ENCODE peak calls at places on chromosomes 2 and 18, in four cellular contexts. Z is activated effector memory CD4-positive, alpha-beta T cell treated with anti-CD3 and anti-CD28 coated beads, Interleukin-2, amount 50 U/mL, for 16 hours; L is RPMI7951; A is A549. R is an unnamed sample.

GRCh38 chr2:9758741-9759140 is 84.5 kb upstream of the TAF1B start:
- DNase-seq in Z (no peak), L (no peak), A (no peak), R (no peak)

GRCh38 chr2:239268549-239268948 is 132.3 kb downstream of the HDAC4 start:
- DNase-seq in Z (no peak), L (no peak), A (no peak), R (no peak)

GRCh38 chr2:85769236-85769986 is 15.6 kb downstream of the ATOH8 start:
- DNase-seq in Z (no peak), L (no peak), A (peak), R (peak)

GRCh38 chr2:236338495-236339184 is 74.4 kb upstream of the ASB18 start:
- DNase-seq in Z (no peak), L (peak), A (no peak), R (no peak)

GRCh38 chr2:226701052-226701451 is 98.6 kb downstream of the IRS1 start:
- DNase-seq in Z (no peak), L (peak), A (no peak), R (no peak)

GRCh38 chr2:68272246-68272987 is 20.1 kb upstream of the PPP3R1 start:
- DNase-seq in Z (no peak), L (no peak), A (no peak), R (no peak)

GRCh38 chr2:216023055-216023648 is 9.8 kb upstream of the MREG start:
- DNase-seq in Z (peak), L (peak), A (peak), R (no peak)

GRCh38 chr2:10410001-10410671 is 38.0 kb downstream of the ODC1 start:
- DNase-seq in Z (no peak), L (no peak), A (no peak), R (no peak)

GRCh38 chr18:11728247-11728646 is 39.2 kb downstream of the GNAL start:
- DNase-seq in Z (no peak), L (peak), A (no peak), R (no peak)

GRCh38 chr2:128411431-128411830 is 92.8 kb upstream of the HS6ST1 start:
- DNase-seq in Z (peak), L (no peak), A (no peak), R (no peak)

GRCh38 chr2:41647468-41648042 is 400.3 kb upstream of the PKDCC start:
- DNase-seq in Z (no peak), L (no peak), A (no peak), R (no peak)

GRCh38 chr2:182867411-182868048 is 1.1 kb upstream of the FRZB start:
- DNase-seq in Z (no peak), L (no peak), A (no peak), R (no peak)

GRCh38 chr18:42706618-42707017 is 408.9 kb downstream of the RIT2 start:
- DNase-seq in Z (no peak), L (no peak), A (no peak), R (no peak)

GRCh38 chr18:8478166-8478967 is 130.9 kb upstream of the RAB12 start:
- DNase-seq in Z (peak), L (peak), A (peak), R (peak)

GRCh38 chr2:63788070-63788469 is 53.6 kb upstream of the UGP2 start:
- DNase-seq in Z (no peak), L (peak), A (no peak), R (no peak)

GRCh38 chr2:226661789-226662545 is 137.7 kb downstream of the IRS1 start:
- DNase-seq in Z (no peak), L (peak), A (peak), R (peak)

GRCh38 chr2:19623488-19623887 is 265.1 kb upstream of the OSR1 start:
- DNase-seq in Z (no peak), L (peak), A (no peak), R (no peak)

GRCh38 chr2:223187256-223187655 is 135.3 kb downstream of the KCNE4 start:
- DNase-seq in Z (no peak), L (no peak), A (no peak), R (no peak)

GRCh38 chr2:46434851-46435273 is 44.5 kb upstream of the TMEM247 start:
- DNase-seq in Z (no peak), L (peak), A (no peak), R (peak)

GRCh38 chr2:43424262-43425207 is 171.3 kb downstream of the THADA start:
- DNase-seq in Z (no peak), L (peak), A (no peak), R (no peak)

GRCh38 chr2:20516646-20517341 is 69.9 kb downstream of the RHOB start:
- DNase-seq in Z (no peak), L (peak), A (no peak), R (no peak)

GRCh38 chr2:216216951-216217903 is 108.1 kb downstream of the XRCC5 start:
- DNase-seq in Z (no peak), L (peak), A (no peak), R (peak)

GRCh38 chr2:64609229-64609994 is 44.3 kb downstream of the SERTAD2 start:
- DNase-seq in Z (peak), L (no peak), A (peak), R (peak)

GRCh38 chr2:128290356-128290755 is 28.3 kb downstream of the HS6ST1 start:
- DNase-seq in Z (no peak), L (no peak), A (no peak), R (no peak)

GRCh38 chr2:169050476-169051240 is 18.7 kb upstream of the DHRS9 start:
- DNase-seq in Z (no peak), L (no peak), A (peak), R (no peak)

GRCh38 chr2:231162036-231162345 is 36.4 kb upstream of the ARMC9 start:
- DNase-seq in Z (no peak), L (peak), A (no peak), R (peak)

GRCh38 chr2:159720676-159721075 is 8.4 kb downstream of the MARCHF7 start:
- DNase-seq in Z (no peak), L (no peak), A (no peak), R (no peak)

GRCh38 chr18:30106356-30106755 is 936.2 kb downstream of the DSC3 start:
- DNase-seq in Z (no peak), L (peak), A (no peak), R (peak)

GRCh38 chr18:23763343-23763742 is 74.1 kb downstream of the LAMA3 start:
- DNase-seq in Z (no peak), L (no peak), A (no peak), R (no peak)

GRCh38 chr2:1528273-1529064 is 115.2 kb downstream of the TPO start:
- DNase-seq in Z (no peak), L (no peak), A (no peak), R (no peak)

GRCh38 chr18:59763541-59764136 is 66.4 kb upstream of the CCBE1 start:
- DNase-seq in Z (no peak), L (no peak), A (no peak), R (peak)

R was measured in MG63.